ENCODE peak calls at places on chromosome 22, in nine cellular contexts. B, L, I, S, N, O, X, W and M are unnamed samples.

GRCh38 chr22:20275836-20276235 is 7.7 kb upstream of the RTN4R start:
- DNase-seq in B (no peak), L (no peak), I (no peak), S (no peak), N (no peak), O (no peak), X (no peak), W (no peak), M (no peak)

GRCh38 chr22:50182176-50183081 is 3.3 kb upstream of the TRABD start:
- DNase-seq in B (no peak), L (no peak), I (no peak), S (no peak), N (no peak), O (no peak), X (peak), W (no peak), M (no peak)

GRCh38 chr22:43273902-43274484 is 69.2 kb downstream of the SCUBE1 start:
- DNase-seq in B (peak), L (peak), I (no peak), S (peak), N (no peak), O (peak), X (no peak), W (peak), M (peak)

GRCh38 chr22:39935116-39935515 is 25.1 kb upstream of the TMA7B start:
- DNase-seq in B (no peak), L (no peak), I (no peak), S (no peak), N (no peak), O (no peak), X (no peak), W (no peak), M (no peak)

GRCh38 chr22:50261615-50262459 is at the start of gene MAPK12:
- DNase-seq in B (no peak), L (no peak), I (no peak), S (peak), N (no peak), O (peak), X (no peak), W (peak), M (peak)

GRCh38 chr22:18985761-18986160 is 49.7 kb upstream of the PRODH start:
- DNase-seq in B (no peak), L (no peak), I (no peak), S (no peak), N (no peak), O (no peak), X (no peak), W (no peak), M (no peak)

GRCh38 chr22:40462195-40462988 is 92.0 kb downstream of the SGSM3 start:
- DNase-seq in B (peak), L (no peak), I (no peak), S (no peak), N (no peak), O (no peak), X (no peak), W (no peak), M (no peak)

GRCh38 chr22:23067023-23067650 is 3.2 kb upstream of the GNAZ start:
- DNase-seq in B (peak), L (no peak), I (peak), S (no peak), N (no peak), O (no peak), X (peak), W (no peak), M (no peak)

GRCh38 chr22:19871845-19872778 is 17.4 kb upstream of the GNB1L start:
- DNase-seq in B (peak), L (no peak), I (no peak), S (no peak), N (peak), O (no peak), X (peak), W (no peak), M (no peak)

GRCh38 chr22:30921108-30921507 is 47.5 kb downstream of the MORC2 start:
- DNase-seq in B (no peak), L (no peak), I (no peak), S (no peak), N (no peak), O (no peak), X (no peak), W (no peak), M (no peak)

GRCh38 chr22:43889366-43890253 is 2.2 kb downstream of the PNPLA5 start:
- DNase-seq in B (no peak), L (no peak), I (no peak), S (peak), N (no peak), O (peak), X (no peak), W (peak), M (no peak)

GRCh38 chr22:40194656-40195055 is 16.9 kb downstream of the TNRC6B start:
- DNase-seq in B (no peak), L (no peak), I (no peak), S (no peak), N (no peak), O (no peak), X (no peak), W (no peak), M (no peak)

GRCh38 chr22:36643033-36643432 is 60.5 kb downstream of the CACNG2 start:
- DNase-seq in B (no peak), L (no peak), I (no peak), S (no peak), N (no peak), O (no peak), X (no peak), W (no peak), M (no peak)

GRCh38 chr22:46390652-46391301 is 55.3 kb downstream of the TRMU start:
- DNase-seq in B (no peak), L (peak), I (peak), S (peak), N (no peak), O (peak), X (no peak), W (peak), M (peak)

GRCh38 chr22:30931541-30932300 is 36.9 kb downstream of the MORC2 start:
- DNase-seq in B (no peak), L (no peak), I (no peak), S (no peak), N (no peak), O (no peak), X (no peak), W (no peak), M (no peak)

GRCh38 chr22:31093090-31093850 is 12.2 kb downstream of the SMTN start:
- DNase-seq in B (no peak), L (no peak), I (no peak), S (no peak), N (no peak), O (no peak), X (no peak), W (no peak), M (peak)